ENCODE peak calls at places on chromosomes 6 and 20, in nine cellular contexts. S, E, R, G, V, N, U, K and X are unnamed samples.

GRCh38 chr6:71229466-71229865 is 59.1 kb upstream of the OGFRL1 start:
- DNase-seq in G (no peak), R (no peak), K (no peak), N (no peak), V (no peak), E (no peak), U (no peak), S (no peak), X (no peak)

GRCh38 chr20:4465855-4466545 is 255.7 kb upstream of the PRND start:
- DNase-seq in V (peak; percentile 20), N (no peak), G (no peak), U (no peak), R (no peak), E (no peak), K (no peak), S (no peak), X (no peak)

GRCh38 chr20:47818466-47818865 is 33.2 kb upstream of the SULF2 start:
- DNase-seq in S (no peak), G (no peak), K (peak; percentile 30), N (no peak), R (no peak), U (no peak), V (no peak), E (no peak), X (no peak)

GRCh38 chr20:33540427-33540826 is 50.5 kb downstream of the CBFA2T2 start:
- DNase-seq in V (no peak), G (no peak), E (no peak), N (no peak), U (no peak), R (no peak), S (no peak), K (no peak), X (no peak)

GRCh38 chr20:23080521-23080920 is 5.6 kb downstream of the CD93 start:
- DNase-seq in S (no peak), E (no peak), K (no peak), U (no peak), R (no peak), N (peak; percentile 65), G (no peak), V (no peak), X (no peak)

GRCh38 chr6:19333936-19334335 is 503.2 kb upstream of the ID4 start:
- DNase-seq in N (no peak), S (no peak), U (no peak), K (no peak), V (no peak), R (peak; percentile 52), G (no peak), E (no peak), X (no peak)

GRCh38 chr20:34753706-34754461 is 49.7 kb downstream of the TP53INP2 start:
- DNase-seq in G (no peak), S (no peak), E (no peak), K (no peak), R (no peak), U (no peak), V (peak; percentile 60), N (no peak), X (peak; percentile 13)

GRCh38 chr6:32854376-32855178 is 585 bp downstream of the PSMB9 start:
- DNase-seq in S (no peak), K (peak; percentile 85), G (peak; percentile 65), R (no peak), U (peak; percentile 38), E (peak; percentile 66), N (peak; percentile 68), V (peak; percentile 33), X (peak; percentile 65)

GRCh38 chr6:1091905-1092304 is 220.0 kb upstream of the FOXQ1 start:
- DNase-seq in S (no peak), V (no peak), K (no peak), N (peak; percentile 53), E (no peak), G (no peak), R (no peak), U (no peak), X (no peak)

GRCh38 chr6:5471044-5471443 is 209.7 kb downstream of the FARS2 start:
- DNase-seq in G (peak; percentile 57), V (peak; percentile 58), S (no peak), E (peak; percentile 44), U (peak; percentile 53), K (peak; percentile 85), R (peak; percentile 31), N (peak; percentile 84), X (peak; percentile 60)

GRCh38 chr6:7232351-7232750 is 80.6 kb downstream of the SSR1 start:
- DNase-seq in R (no peak), U (no peak), V (peak; percentile 36), K (no peak), E (no peak), G (peak; percentile 22), S (no peak), N (no peak), X (no peak)

GRCh38 chr20:23228912-23229311 is 121.7 kb upstream of the NXT1 start:
- DNase-seq in E (no peak), V (peak; percentile 95), U (peak; percentile 28), K (no peak), N (no peak), G (no peak), S (no peak), R (no peak), X (no peak)

GRCh38 chr20:25280051-25280573 is 32.2 kb downstream of the PYGB start:
- DNase-seq in G (no peak), U (no peak), E (peak; percentile 29), N (no peak), V (no peak), R (no peak), S (peak; percentile 88), K (peak; percentile 72), X (no peak)

GRCh38 chr6:27019651-27020552 is 227.6 kb upstream of the PRSS16 start:
- DNase-seq in K (peak; percentile 84), G (peak; percentile 89), R (peak; percentile 96), S (peak; percentile 92), U (peak; percentile 77), E (peak; percentile 81), V (peak; percentile 93), N (peak; percentile 93), X (peak; percentile 82)
- TF ChIP-seq POLR2A in K (no peak), G (no peak), R (peak; percentile 89), S (no peak), U (no peak), E (peak; percentile 59), V (peak; percentile 74), N (peak; percentile 76), X (no peak)

GRCh38 chr20:31698243-31698802 is 24.3 kb downstream of the BCL2L1 start:
- DNase-seq in E (no peak), K (no peak), V (no peak), N (no peak), G (no peak), S (no peak), U (no peak), R (no peak), X (no peak)
- TF ChIP-seq POLR2A in E (no peak), K (no peak), V (no peak), N (no peak), G (no peak), S (no peak), U (no peak), R (no peak), X (no peak)

DNA sequence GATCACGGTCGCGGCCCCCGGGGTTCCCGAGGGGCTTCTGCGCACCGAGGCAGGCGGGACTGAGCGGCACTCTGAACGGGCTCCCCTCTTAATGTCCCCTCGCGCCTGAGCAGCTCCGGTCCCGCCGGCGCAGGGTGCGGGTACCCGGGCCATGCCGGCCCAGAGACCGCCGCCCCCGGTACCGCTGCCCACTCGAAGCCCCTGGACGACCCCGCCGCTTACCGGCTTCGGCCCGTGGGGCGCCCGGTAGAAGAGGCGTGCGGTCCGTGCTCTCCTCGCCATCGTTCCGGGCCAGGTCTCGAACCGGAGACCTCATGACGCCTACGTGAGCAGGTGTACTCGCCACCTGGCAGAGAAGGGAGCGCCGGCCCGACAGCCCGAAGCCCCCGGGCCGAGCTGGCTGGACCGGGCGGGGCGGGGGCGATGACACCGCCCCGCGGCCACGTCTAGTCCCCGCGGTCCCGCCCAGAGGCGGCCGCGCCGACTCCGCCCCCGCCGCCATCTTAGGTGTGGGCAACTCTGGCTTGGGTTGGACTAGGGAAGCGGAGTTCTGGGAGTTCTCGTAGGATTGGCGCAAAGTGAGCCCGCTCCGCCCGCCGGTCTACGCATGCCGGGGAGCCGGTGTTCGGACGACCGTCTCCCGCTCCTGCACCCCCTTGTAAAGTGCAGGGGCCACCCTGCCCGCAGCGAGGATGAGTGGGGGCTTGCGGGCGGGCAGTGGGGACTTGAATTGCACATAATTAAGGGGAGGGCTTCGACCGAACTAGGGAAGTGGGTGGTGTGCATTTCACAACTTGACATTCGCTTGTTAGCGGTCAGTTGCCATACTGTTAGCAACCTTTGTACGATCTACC is at the start of gene SLC17A5:
- DNase-seq in E (peak; percentile 97), V (peak; percentile 92), S (peak; percentile 99), U (peak; percentile 94), K (peak; percentile 98), N (peak; percentile 95), G (peak; percentile 96), R (peak; percentile 89), X (peak; percentile 94)
- TF ChIP-seq POLR2A in E (peak; percentile 86), V (peak; percentile 83), S (no peak), U (peak; percentile 39), K (no peak), N (peak; percentile 58), G (peak; percentile 68), R (peak; percentile 61), X (peak; percentile 74)

GRCh38 chr6:41932378-41932777 is 9.2 kb downstream of the CCND3 start:
- DNase-seq in U (no peak), E (no peak), S (no peak), V (no peak), K (no peak), N (no peak), G (no peak), R (no peak), X (no peak)

GRCh38 chr6:41935190-41935569 is 6.4 kb downstream of the CCND3 start:
- DNase-seq in S (no peak), U (no peak), G (no peak), K (no peak), V (no peak), R (no peak), E (no peak), N (peak; percentile 43), X (no peak)

GRCh38 chr6:41929918-41930317 is 8.6 kb downstream of the BYSL start:
- DNase-seq in N (peak; percentile 30), E (no peak), K (no peak), U (no peak), R (no peak), V (no peak), G (no peak), S (no peak), X (no peak)

GRCh38 chr6:41934278-41935189 is 7.1 kb downstream of the CCND3 start:
- DNase-seq in G (no peak), V (no peak), U (no peak), R (peak; percentile 24), S (no peak), E (no peak), N (peak; percentile 87), K (no peak), X (no peak)

DNA sequence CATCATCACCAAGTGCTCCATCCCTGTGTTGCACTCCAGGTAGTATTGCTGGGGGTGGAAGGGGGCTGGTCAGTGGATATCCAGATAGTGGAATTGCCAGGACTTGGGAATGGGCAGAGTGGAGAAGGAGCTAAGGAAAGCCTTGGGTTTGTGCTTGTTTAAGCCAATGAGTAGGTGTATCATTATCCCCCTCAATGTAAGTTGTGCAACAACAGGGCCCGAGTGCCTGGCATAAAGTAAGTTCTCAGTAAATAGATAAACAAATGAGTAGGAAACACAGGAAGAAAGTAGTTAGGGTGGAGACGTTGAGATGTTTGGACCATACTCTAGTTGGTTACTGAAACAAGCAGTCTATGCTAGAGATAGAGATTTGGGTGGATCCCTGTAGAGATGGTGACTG is 9.8 kb downstream of the CCND3 start:
- DNase-seq in N (no peak), S (no peak), U (no peak), R (no peak), V (no peak), G (no peak), K (no peak), E (no peak), X (no peak)
- TF ChIP-seq POLR2A in N (no peak), S (no peak), U (no peak), R (no peak), V (no peak), G (no peak), K (no peak), E (no peak), X (no peak)

GRCh38 chr6:158474961-158475343 is 84.9 kb upstream of the TMEM181 start:
- DNase-seq in N (no peak), V (peak; percentile 65), G (no peak), E (no peak), R (peak; percentile 25), S (no peak), K (no peak), U (no peak), X (no peak)
- TF ChIP-seq POLR2A in N (no peak), V (no peak), G (no peak), E (no peak), R (no peak), S (no peak), K (no peak), U (no peak), X (no peak)